ENCODE peak calls at places on chromosome 2, in eight cellular contexts. N, M, O, G, E, C, V and F are unnamed samples.

GRCh38 chr2:241073166-241074064 is 28.7 kb downstream of the MTERF4 start:
- DNase-seq in V (no peak), E (no peak), N (no peak), M (no peak), O (no peak), G (no peak), C (peak), F (no peak)

GRCh38 chr2:237097911-237098702 is 12.4 kb downstream of the COPS8 start:
- DNase-seq in O (no peak), N (no peak), E (peak), G (no peak), V (no peak), M (no peak), C (no peak), F (no peak)

GRCh38 chr2:191571163-191571769 is 106.7 kb upstream of the NABP1 start:
- DNase-seq in O (no peak), M (no peak), C (no peak), E (peak), N (peak), V (no peak), G (no peak), F (peak)

GRCh38 chr2:196131384-196131861 is 40.0 kb downstream of the STK17B start:
- DNase-seq in C (peak), E (no peak), O (peak), G (peak), M (peak), V (no peak), N (no peak), F (no peak)

GRCh38 chr2:178517496-178517895 is 37.2 kb downstream of the PLEKHA3 start:
- DNase-seq in M (no peak), N (no peak), O (no peak), G (no peak), E (no peak), C (no peak), V (no peak), F (no peak)

GRCh38 chr2:135149251-135149650 is 97.2 kb downstream of the RAB3GAP1 start:
- DNase-seq in G (no peak), V (no peak), C (no peak), E (peak), M (no peak), O (no peak), N (no peak), F (no peak)

GRCh38 chr2:100995309-100996075 is 6.6 kb upstream of the RPL31 start:
- DNase-seq in M (no peak), C (peak), E (no peak), N (no peak), V (peak), O (no peak), G (no peak), F (no peak)

GRCh38 chr2:231548752-231549151 is 18.5 kb upstream of the NMUR1 start:
- DNase-seq in O (no peak), N (no peak), M (no peak), E (no peak), V (no peak), C (no peak), G (no peak), F (no peak)

GRCh38 chr2:27115485-27115884 is 3.4 kb downstream of the CGREF1 start:
- DNase-seq in E (no peak), O (no peak), M (no peak), G (no peak), V (no peak), C (no peak), N (no peak), F (no peak)

GRCh38 chr2:7819316-7819715 is 862.5 kb upstream of the ID2 start:
- DNase-seq in E (no peak), C (no peak), O (no peak), N (no peak), M (no peak), V (no peak), G (no peak), F (no peak)

GRCh38 chr2:28137221-28137620 is 246.7 kb downstream of the BABAM2 start:
- DNase-seq in C (no peak), M (no peak), N (peak), V (no peak), E (peak), O (no peak), G (no peak), F (peak)

GRCh38 chr2:160275646-160276045 is 75.6 kb upstream of the ITGB6 start:
- DNase-seq in N (no peak), C (no peak), O (no peak), M (no peak), V (no peak), E (no peak), G (no peak), F (no peak)

GRCh38 chr2:240172071-240172895 is 31.8 kb upstream of the OTOS start:
- DNase-seq in C (no peak), E (no peak), N (no peak), G (no peak), O (no peak), V (no peak), M (no peak), F (no peak)

GRCh38 chr2:186827426-186827825 is 21.5 kb downstream of the ZSWIM2 start:
- DNase-seq in N (no peak), M (no peak), G (no peak), V (no peak), E (peak), C (no peak), O (no peak), F (no peak)

GRCh38 chr2:32453242-32454062 is 96.6 kb downstream of the BIRC6 start:
- DNase-seq in M (no peak), N (no peak), O (no peak), V (no peak), G (no peak), E (no peak), C (no peak), F (no peak)